ENCODE peak calls at places on chromosome 3, in five cellular contexts. N, I, K, U and L are unnamed samples.

GRCh38 chr3:12782172-12782815 is 14.2 kb upstream of the CAND2 start:
- DNase-seq in N (peak; percentile 37), K (no peak), U (no peak), I (no peak), L (peak; percentile 47)

GRCh38 chr3:112497897-112498548 is 1.2 kb downstream of the BTLA start:
- DNase-seq in I (no peak), N (no peak), U (no peak), K (no peak), L (no peak)

GRCh38 chr3:55091381-55092225 is 163.7 kb upstream of the LRTM1 start:
- DNase-seq in U (no peak), K (no peak), N (no peak), I (no peak), L (no peak)

GRCh38 chr3:144175644-144176425 is 204.2 kb downstream of the DIPK2A start:
- DNase-seq in N (no peak), U (no peak), I (no peak), K (no peak), L (no peak)

GRCh38 chr3:46667657-46668056 is 25.8 kb downstream of the ALS2CL start:
- DNase-seq in U (peak; percentile 33), I (no peak), N (peak; percentile 20), K (peak; percentile 19), L (no peak)

GRCh38 chr3:183073839-183074615 is 25.3 kb downstream of the MCCC1 start:
- DNase-seq in K (no peak), N (no peak), U (no peak), I (peak; percentile 68), L (no peak)

GRCh38 chr3:195117978-195118581 is 152.9 kb downstream of the XXYLT1 start:
- DNase-seq in U (no peak), K (no peak), I (peak; percentile 77), N (peak; percentile 80), L (no peak)

GRCh38 chr3:89300976-89301375 is 193.6 kb downstream of the EPHA3 start:
- DNase-seq in N (no peak), K (no peak), I (no peak), U (no peak), L (no peak)

GRCh38 chr3:152257246-152258074 is 11.3 kb upstream of the MBNL1 start:
- DNase-seq in I (no peak), K (no peak), N (no peak), U (no peak), L (no peak)

GRCh38 chr3:43286886-43287301 is 554 bp downstream of the SNRK start:
- DNase-seq in N (no peak), K (no peak), I (no peak), U (no peak), L (no peak)

GRCh38 chr3:48446425-48447193 is at the start of gene ATRIP:
- DNase-seq in I (peak; percentile 62), K (peak; percentile 92), N (peak; percentile 92), U (peak; percentile 95), L (peak; percentile 93)

GRCh38 chr3:95588473-95588872 is 1225.9 kb upstream of the EPHA6 start:
- DNase-seq in K (no peak), U (no peak), N (no peak), I (no peak), L (no peak)

GRCh38 chr3:129045675-129046036 is 14.9 kb upstream of the GP9 start:
- DNase-seq in I (no peak), U (peak; percentile 65), K (no peak), N (no peak), L (no peak)

GRCh38 chr3:168984872-168985271 is 678.6 kb downstream of the MECOM start:
- DNase-seq in N (no peak), U (no peak), K (no peak), I (no peak), L (no peak)

GRCh38 chr3:190382082-190382481 is 5.9 kb upstream of the CLDN16 start:
- DNase-seq in U (no peak), K (no peak), N (no peak), I (no peak), L (no peak)

GRCh38 chr3:187188931-187189330 is 8.4 kb upstream of the RTP1 start:
- DNase-seq in K (no peak), N (no peak), I (no peak), U (no peak), L (no peak)

GRCh38 chr3:187183903-187184302 is 13.4 kb upstream of the RTP1 start:
- DNase-seq in K (no peak), N (no peak), I (no peak), U (no peak), L (no peak)

GRCh38 chr3:187185759-187186158 is 11.5 kb upstream of the RTP1 start:
- DNase-seq in U (no peak), N (no peak), I (no peak), K (no peak), L (no peak)

GRCh38 chr3:187186375-187186774 is 10.9 kb upstream of the RTP1 start:
- DNase-seq in N (no peak), I (no peak), U (no peak), K (no peak), L (no peak)

GRCh38 chr3:187186801-187187421 is 10.4 kb upstream of the RTP1 start:
- DNase-seq in U (peak; percentile 86), N (peak; percentile 59), I (no peak), K (peak; percentile 73), L (no peak)
- H3K4me1 ChIP-seq in U (peaks cover 59% of the 10 kb centered on the region), N (peaks cover 38% of the 10 kb centered on the region), I (peaks cover 21% of the 10 kb centered on the region), K (no peaks in the 10 kb centered on the region), L (no peaks in the 10 kb centered on the region)

GRCh38 chr3:146241523-146242240 is 9.2 kb downstream of the PLSCR4 start:
- DNase-seq in U (no peak), N (no peak), I (no peak), K (no peak), L (peak; percentile 46)
- TF ChIP-seq POLR2A in U (no peak), N (no peak), I (no peak), K (no peak), L (no peak)

DNA sequence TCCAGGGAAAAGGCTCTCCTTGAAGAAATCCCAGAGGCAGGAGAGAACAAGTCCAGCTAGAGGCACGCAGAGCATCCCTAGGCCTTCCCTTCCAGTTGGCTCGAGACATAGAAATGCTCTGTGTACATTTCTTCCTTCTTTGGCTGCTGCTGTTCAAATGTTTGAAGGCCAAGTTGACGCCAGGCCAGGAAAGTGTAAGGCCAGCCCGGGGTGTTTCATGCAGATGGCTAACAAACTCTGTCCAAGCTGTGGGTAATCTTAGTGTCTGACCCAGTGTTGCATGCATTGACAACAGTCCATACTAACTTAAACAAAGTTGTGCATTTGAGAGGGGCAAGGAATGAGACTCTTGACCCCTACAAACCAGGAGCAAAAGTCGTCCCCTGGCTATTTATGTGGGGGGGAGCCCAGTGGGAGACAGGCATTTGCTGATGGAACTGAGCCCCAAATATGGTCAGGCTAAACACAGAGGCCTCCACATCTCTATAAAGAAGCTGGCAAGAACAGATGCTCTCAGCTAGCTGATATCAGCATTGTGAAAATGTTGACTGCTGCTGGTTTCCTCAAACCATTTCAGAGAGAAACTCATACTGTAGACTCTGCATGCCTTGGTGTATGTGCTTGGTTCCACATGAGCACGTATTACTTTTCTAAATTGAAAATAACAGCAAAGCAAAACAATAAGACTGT is 139.5 kb downstream of the ADAMTS9 start:
- DNase-seq in U (peak; percentile 95), N (peak; percentile 83), K (peak; percentile 61), I (no peak), L (peak; percentile 78)
- H3K4me1 ChIP-seq in U (peaks cover 50% of the 10 kb centered on the region), N (peaks cover 24% of the 10 kb centered on the region), K (no peaks in the 10 kb centered on the region), I (no peaks in the 10 kb centered on the region), L (no peaks in the 10 kb centered on the region)

GRCh38 chr3:194098036-194098871 is 37.7 kb upstream of the HES1 start:
- DNase-seq in K (no peak), U (no peak), I (no peak), N (no peak), L (no peak)

GRCh38 chr3:194095902-194096301 is 40.0 kb upstream of the HES1 start:
- DNase-seq in N (no peak), K (no peak), I (no peak), U (no peak), L (no peak)

GRCh38 chr3:194095464-194095863 is 40.5 kb upstream of the HES1 start:
- DNase-seq in U (peak; percentile 79), I (no peak), K (peak; percentile 68), N (peak; percentile 72), L (peak; percentile 48)

GRCh38 chr3:194098872-194099183 is 37.1 kb upstream of the HES1 start:
- DNase-seq in N (no peak), K (no peak), I (no peak), U (no peak), L (no peak)

DNA sequence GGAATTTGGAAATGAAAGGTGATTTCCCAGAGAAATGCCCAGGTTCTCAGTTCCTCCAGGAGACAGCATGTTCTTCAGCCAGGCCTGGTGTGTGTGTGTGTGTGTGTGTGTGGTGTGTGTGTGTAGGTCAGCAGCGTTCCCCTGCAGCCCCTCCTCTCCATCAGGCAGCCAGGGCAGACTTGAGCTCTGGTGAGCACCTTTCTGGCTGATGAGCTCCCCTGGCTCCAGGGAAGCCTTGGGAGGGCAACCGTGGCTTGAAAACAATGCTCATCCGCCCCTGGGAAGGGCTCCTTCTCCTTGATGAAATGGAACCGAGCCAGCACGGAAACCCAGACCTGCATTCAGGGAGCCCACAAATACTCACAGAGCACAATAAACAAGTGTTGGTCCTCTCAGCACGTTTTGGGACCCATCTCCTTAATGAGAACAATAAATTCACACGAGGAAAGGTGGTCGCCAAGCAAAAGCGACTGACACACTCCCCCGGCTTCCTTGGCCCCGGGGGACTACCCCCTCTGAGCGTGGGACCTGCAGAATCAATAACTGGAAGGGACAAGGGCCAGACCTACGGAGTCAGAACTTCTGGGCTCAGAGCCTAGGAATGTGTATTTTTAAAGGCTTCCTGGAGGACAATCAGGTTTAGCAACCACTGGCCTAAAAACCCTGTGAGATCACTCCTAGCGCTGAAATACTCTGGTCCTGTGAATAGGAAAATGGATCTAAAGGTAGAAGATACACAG is 38.6 kb upstream of the HES1 start:
- DNase-seq in K (peak; percentile 35), N (peak; percentile 28), U (no peak), I (no peak), L (no peak)
- TF ChIP-seq POLR2A in K (no peak), N (no peak), U (no peak), I (no peak), L (no peak)

GRCh38 chr3:171799501-171799900 is 10.8 kb downstream of the PLD1 start:
- DNase-seq in I (no peak), N (no peak), U (no peak), K (no peak), L (no peak)

GRCh38 chr3:171797873-171798272 is 12.4 kb downstream of the PLD1 start:
- DNase-seq in I (no peak), N (no peak), K (no peak), U (no peak), L (no peak)

GRCh38 chr3:171801738-171802600 is 8.3 kb downstream of the PLD1 start:
- DNase-seq in I (no peak), N (no peak), K (no peak), U (no peak), L (no peak)

GRCh38 chr3:171796625-171797264 is 13.5 kb downstream of the PLD1 start:
- DNase-seq in U (no peak), I (no peak), K (no peak), N (no peak), L (no peak)

GRCh38 chr3:171797265-171797679 is 13.0 kb downstream of the PLD1 start:
- DNase-seq in K (no peak), N (no peak), U (no peak), I (no peak), L (no peak)
- H3K4me1 ChIP-seq in K (peaks cover 6% of the 10 kb centered on the region), N (peaks cover 36% of the 10 kb centered on the region), U (peaks cover 16% of the 10 kb centered on the region), I (peaks cover 32% of the 10 kb centered on the region), L (no peaks in the 10 kb centered on the region)

GRCh38 chr3:9388562-9389272 is 8.7 kb upstream of the SETD5 start:
- DNase-seq in K (no peak), N (no peak), I (no peak), U (no peak), L (no peak)
- TF ChIP-seq POLR2A in K (no peak), N (no peak), I (no peak), U (no peak), L (no peak)

GRCh38 chr3:184567924-184568590 is 6.5 kb downstream of the EPHB3 start:
- DNase-seq in K (no peak), U (no peak), I (no peak), N (no peak), L (no peak)
- H3K4me1 ChIP-seq in K (no peaks in the 10 kb centered on the region), U (peaks cover 68% of the 10 kb centered on the region), I (peaks cover 54% of the 10 kb centered on the region), N (peaks cover 74% of the 10 kb centered on the region), L (peaks cover 25% of the 10 kb centered on the region)